ENCODE peak calls at places on chromosome 1, in four cellular contexts. T is left cardiac atrium, K is body of pancreas, V is NCI-H1092 treated with DMSO at 0.1 percent for 48 hours. Z is an unnamed sample.
A peak's percentile ranks its signal among the peaks of the same experiment; 100 is the strongest.

GRCh38 chr1:6727535-6727934 is 25.9 kb upstream of the DNAJC11 start:
- DNase-seq in K (peak; percentile 60), V (peak; percentile 46), T (peak; percentile 38), Z (no peak)

GRCh38 chr1:121483961-121484424 is 299.2 kb downstream of the SRGAP2C start:
- DNase-seq in K (no peak), T (no peak), V (no peak), Z (no peak)

GRCh38 chr1:57406428-57406827 is 17.4 kb downstream of the DAB1 start:
- DNase-seq in V (no peak), K (no peak), T (no peak), Z (no peak)

GRCh38 chr1:92736395-92736794 is 48.5 kb downstream of the EVI5 start:
- DNase-seq in V (no peak), K (no peak), T (no peak), Z (no peak)

GRCh38 chr1:222697858-222698257 is 14.4 kb downstream of the AIDA start:
- DNase-seq in V (no peak), K (no peak), T (no peak), Z (no peak)

GRCh38 chr1:232201024-232201423 is 428.9 kb downstream of the SIPA1L2 start:
- DNase-seq in K (no peak), T (no peak), V (no peak), Z (no peak)

GRCh38 chr1:236365999-236366570 is 28.0 kb upstream of the EDARADD start:
- DNase-seq in K (peak; percentile 20), V (no peak), T (no peak), Z (no peak)

GRCh38 chr1:21541835-21542234 is 32.6 kb downstream of the ALPL start:
- DNase-seq in V (no peak), T (peak; percentile 66), K (peak; percentile 15), Z (no peak)

GRCh38 chr1:208476825-208477170 is 232.6 kb upstream of the PLXNA2 start:
- DNase-seq in T (no peak), V (peak; percentile 38), K (no peak), Z (no peak)

GRCh38 chr1:167071286-167071685 is 18.9 kb downstream of the GPA33 start:
- DNase-seq in T (no peak), K (no peak), V (no peak), Z (no peak)

GRCh38 chr1:32623775-32624174 is 26.6 kb downstream of the ZBTB8OS start:
- DNase-seq in T (no peak), V (no peak), K (no peak), Z (no peak)

GRCh38 chr1:30328401-30329262 is 394.8 kb downstream of the MATN1 start:
- DNase-seq in K (no peak), V (no peak), T (no peak), Z (no peak)

GRCh38 chr1:92879316-92879968 is 47.6 kb downstream of the RPL5 start:
- DNase-seq in K (no peak), V (no peak), T (no peak), Z (no peak)

GRCh38 chr1:168285419-168285790 is 4.7 kb downstream of the TBX19 start:
- DNase-seq in V (no peak), T (no peak), K (peak; percentile 43), Z (no peak)

GRCh38 chr1:209641216-209642181 is 10.7 kb downstream of the LAMB3 start:
- DNase-seq in V (no peak), K (peak; percentile 78), T (peak; percentile 90), Z (peak; percentile 64)

GRCh38 chr1:64488862-64489261 is 18.9 kb downstream of the CACHD1 start:
- DNase-seq in K (no peak), V (no peak), T (no peak), Z (no peak)

GRCh38 chr1:80529546-80529945 is 1271.2 kb upstream of the ADGRL2 start:
- DNase-seq in T (no peak), V (no peak), K (no peak), Z (no peak)

GRCh38 chr1:214022229-214022791 is 34.5 kb downstream of the PROX1 start:
- DNase-seq in T (no peak), V (peak; percentile 61), K (no peak), Z (no peak)

GRCh38 chr1:66539491-66539890 is 5.5 kb downstream of the SGIP1 start:
- DNase-seq in K (no peak), V (no peak), T (no peak), Z (no peak)

GRCh38 chr1:17201201-17202021 is 3.5 kb upstream of the PADI1 start:
- DNase-seq in K (no peak), V (no peak), T (no peak), Z (peak; percentile 14)

GRCh38 chr1:35531368-35531767 is 25.8 kb downstream of the KIAA0319L start:
- DNase-seq in K (no peak), T (no peak), V (no peak), Z (no peak)

GRCh38 chr1:21909286-21909759 is 27.8 kb downstream of the HSPG2 start:
- DNase-seq in V (no peak), K (no peak), T (no peak), Z (no peak)

GRCh38 chr1:117635805-117636204 is 30.0 kb downstream of the TENT5C start:
- DNase-seq in V (no peak), T (no peak), K (no peak), Z (no peak)

GRCh38 chr1:44724408-44725308 is 6.3 kb downstream of the RNU5D-1 start:
- DNase-seq in K (no peak), T (no peak), V (no peak), Z (no peak)

GRCh38 chr1:208298593-208299233 is 54.5 kb upstream of the PLXNA2 start:
- DNase-seq in K (peak; percentile 89), T (peak; percentile 46), V (peak; percentile 96), Z (peak; percentile 51)

GRCh38 chr1:11990303-11991032 is 10.2 kb downstream of the MFN2 start:
- DNase-seq in T (peak; percentile 56), V (no peak), K (no peak), Z (no peak)

GRCh38 chr1:87224209-87224608 is 104.5 kb upstream of the LMO4 start:
- DNase-seq in K (no peak), T (no peak), V (no peak), Z (no peak)

GRCh38 chr1:71693581-71693980 is 588.8 kb downstream of the NEGR1 start:
- DNase-seq in K (no peak), V (no peak), T (no peak), Z (no peak)

GRCh38 chr1:161100534-161100933 is 2.4 kb downstream of the KLHDC9 start:
- DNase-seq in V (no peak), T (no peak), K (no peak), Z (no peak)

GRCh38 chr1:3070654-3071506 is 1.9 kb downstream of the PRDM16 start:
- DNase-seq in V (no peak), K (peak; percentile 51), T (peak; percentile 23), Z (peak; percentile 40)

GRCh38 chr1:113804421-113805255 is 7.6 kb downstream of the RSBN1 start:
- DNase-seq in T (no peak), V (no peak), K (peak; percentile 33), Z (no peak)

Z was measured in mucosa of descending colon.